ENCODE peak calls at places on chromosomes 6 and 20, in nine cellular contexts. One of them, this sample, is unnamed.

GRCh38 chr20:63273635-63274380 is 1.2 kb downstream of the ARFGAP1 start:
- DNase-seq in Peyer's patch: no peak
- DNase-seq in transverse colon: no peak
- DNase-seq in fibroblast of lung: peak; percentile 47
- DNase-seq in adrenal gland: no peak
- DNase-seq in lung: no peak
- DNase-seq in naive thymus-derived CD4-positive, alpha-beta T cell: no peak
- DNase-seq in cardiac muscle cell: no peak
- DNase-seq in esophagus squamous epithelium: no peak
- DNase-seq in this sample: no peak

GRCh38 chr20:38764563-38765355 is 16.5 kb downstream of the ACTR5 start:
- DNase-seq in lung: no peak
- DNase-seq in transverse colon: no peak
- DNase-seq in cardiac muscle cell: no peak
- DNase-seq in fibroblast of lung: peak; percentile 87
- DNase-seq in adrenal gland: peak; percentile 89
- DNase-seq in Peyer's patch: peak; percentile 56
- DNase-seq in esophagus squamous epithelium: no peak
- DNase-seq in naive thymus-derived CD4-positive, alpha-beta T cell: no peak
- DNase-seq in this sample: no peak

GRCh38 chr20:19981091-19981490 is 36.1 kb upstream of the NAA20 start:
- DNase-seq in fibroblast of lung: peak; percentile 50
- DNase-seq in transverse colon: no peak
- DNase-seq in adrenal gland: peak; percentile 41
- DNase-seq in lung: no peak
- DNase-seq in naive thymus-derived CD4-positive, alpha-beta T cell: no peak
- DNase-seq in esophagus squamous epithelium: no peak
- DNase-seq in cardiac muscle cell: no peak
- DNase-seq in Peyer's patch: no peak
- DNase-seq in this sample: no peak

GRCh38 chr6:26234421-26235239 is 130.4 kb upstream of the BTN3A2 start:
- DNase-seq in esophagus squamous epithelium: no peak
- DNase-seq in naive thymus-derived CD4-positive, alpha-beta T cell: peak; percentile 80
- DNase-seq in fibroblast of lung: peak; percentile 95
- DNase-seq in transverse colon: peak; percentile 82
- DNase-seq in cardiac muscle cell: peak; percentile 78
- DNase-seq in Peyer's patch: peak; percentile 75
- DNase-seq in lung: no peak
- DNase-seq in adrenal gland: peak; percentile 67
- DNase-seq in this sample: no peak

GRCh38 chr6:109690373-109690739 is 646 bp downstream of the AK9 start:
- DNase-seq in cardiac muscle cell: peak; percentile 74
- DNase-seq in fibroblast of lung: no peak
- DNase-seq in naive thymus-derived CD4-positive, alpha-beta T cell: peak; percentile 37
- DNase-seq in esophagus squamous epithelium: peak; percentile 9
- DNase-seq in lung: peak; percentile 66
- DNase-seq in adrenal gland: peak; percentile 71
- DNase-seq in transverse colon: peak; percentile 83
- DNase-seq in Peyer's patch: peak; percentile 84
- DNase-seq in this sample: peak; percentile 41

GRCh38 chr6:41582540-41582939 is 36.4 kb downstream of the FOXP4 start:
- DNase-seq in transverse colon: no peak
- DNase-seq in lung: no peak
- DNase-seq in fibroblast of lung: no peak
- DNase-seq in cardiac muscle cell: no peak
- DNase-seq in adrenal gland: no peak
- DNase-seq in Peyer's patch: no peak
- DNase-seq in esophagus squamous epithelium: no peak
- DNase-seq in naive thymus-derived CD4-positive, alpha-beta T cell: no peak
- DNase-seq in this sample: no peak

GRCh38 chr6:159461998-159462397 is 231.0 kb downstream of the SOD2 start:
- DNase-seq in esophagus squamous epithelium: no peak
- DNase-seq in transverse colon: no peak
- DNase-seq in naive thymus-derived CD4-positive, alpha-beta T cell: no peak
- DNase-seq in fibroblast of lung: no peak
- DNase-seq in cardiac muscle cell: no peak
- DNase-seq in Peyer's patch: no peak
- DNase-seq in lung: no peak
- DNase-seq in adrenal gland: no peak
- DNase-seq in this sample: no peak

GRCh38 chr6:110656492-110656891 is 158.8 kb downstream of the CDK19 start:
- DNase-seq in naive thymus-derived CD4-positive, alpha-beta T cell: no peak
- DNase-seq in Peyer's patch: no peak
- DNase-seq in esophagus squamous epithelium: no peak
- DNase-seq in lung: no peak
- DNase-seq in transverse colon: no peak
- DNase-seq in cardiac muscle cell: no peak
- DNase-seq in fibroblast of lung: no peak
- DNase-seq in adrenal gland: no peak
- DNase-seq in this sample: no peak

GRCh38 chr6:97053643-97054411 is 129.3 kb downstream of the KLHL32 start:
- DNase-seq in naive thymus-derived CD4-positive, alpha-beta T cell: no peak
- DNase-seq in transverse colon: no peak
- DNase-seq in cardiac muscle cell: peak; percentile 21
- DNase-seq in adrenal gland: no peak
- DNase-seq in lung: no peak
- DNase-seq in esophagus squamous epithelium: no peak
- DNase-seq in fibroblast of lung: peak; percentile 53
- DNase-seq in Peyer's patch: no peak
- DNase-seq in this sample: no peak

GRCh38 chr6:20563377-20563776 is 29.1 kb downstream of the CDKAL1 start:
- DNase-seq in adrenal gland: no peak
- DNase-seq in fibroblast of lung: no peak
- DNase-seq in Peyer's patch: no peak
- DNase-seq in naive thymus-derived CD4-positive, alpha-beta T cell: no peak
- DNase-seq in cardiac muscle cell: no peak
- DNase-seq in esophagus squamous epithelium: no peak
- DNase-seq in lung: no peak
- DNase-seq in transverse colon: no peak
- DNase-seq in this sample: no peak

GRCh38 chr6:34858681-34859080 is 29.2 kb downstream of the TAF11 start:
- DNase-seq in transverse colon: no peak
- DNase-seq in adrenal gland: no peak
- DNase-seq in lung: no peak
- DNase-seq in cardiac muscle cell: no peak
- DNase-seq in fibroblast of lung: no peak
- DNase-seq in Peyer's patch: no peak
- DNase-seq in esophagus squamous epithelium: no peak
- DNase-seq in naive thymus-derived CD4-positive, alpha-beta T cell: no peak
- DNase-seq in this sample: no peak

GRCh38 chr20:31516651-31517050 is 2.4 kb downstream of the HM13 start:
- DNase-seq in esophagus squamous epithelium: no peak
- DNase-seq in transverse colon: no peak
- DNase-seq in fibroblast of lung: no peak
- DNase-seq in Peyer's patch: no peak
- DNase-seq in adrenal gland: no peak
- DNase-seq in lung: no peak
- DNase-seq in cardiac muscle cell: no peak
- DNase-seq in naive thymus-derived CD4-positive, alpha-beta T cell: no peak
- DNase-seq in this sample: no peak

GRCh38 chr6:16849280-16850210 is 88.3 kb upstream of the ATXN1 start:
- DNase-seq in transverse colon: peak; percentile 9
- DNase-seq in naive thymus-derived CD4-positive, alpha-beta T cell: no peak
- DNase-seq in adrenal gland: peak; percentile 27
- DNase-seq in fibroblast of lung: peak; percentile 87
- DNase-seq in esophagus squamous epithelium: no peak
- DNase-seq in cardiac muscle cell: no peak
- DNase-seq in Peyer's patch: no peak
- DNase-seq in lung: no peak
- DNase-seq in this sample: no peak

GRCh38 chr20:41998539-41999341 is 380.6 kb upstream of the CHD6 start:
- DNase-seq in naive thymus-derived CD4-positive, alpha-beta T cell: no peak
- DNase-seq in lung: no peak
- DNase-seq in cardiac muscle cell: no peak
- DNase-seq in adrenal gland: no peak
- DNase-seq in transverse colon: no peak
- DNase-seq in fibroblast of lung: no peak
- DNase-seq in esophagus squamous epithelium: no peak
- DNase-seq in Peyer's patch: no peak
- DNase-seq in this sample: no peak

GRCh38 chr20:39349240-39349639 is 387.1 kb downstream of the DHX35 start:
- DNase-seq in naive thymus-derived CD4-positive, alpha-beta T cell: no peak
- DNase-seq in cardiac muscle cell: no peak
- DNase-seq in esophagus squamous epithelium: no peak
- DNase-seq in fibroblast of lung: no peak
- DNase-seq in lung: no peak
- DNase-seq in adrenal gland: no peak
- DNase-seq in transverse colon: no peak
- DNase-seq in Peyer's patch: no peak
- DNase-seq in this sample: no peak

GRCh38 chr6:35173068-35174042 is 32.2 kb upstream of the TCP11 start:
- DNase-seq in naive thymus-derived CD4-positive, alpha-beta T cell: no peak
- DNase-seq in esophagus squamous epithelium: no peak
- DNase-seq in Peyer's patch: no peak
- DNase-seq in lung: no peak
- DNase-seq in cardiac muscle cell: no peak
- DNase-seq in adrenal gland: no peak
- DNase-seq in transverse colon: no peak
- DNase-seq in fibroblast of lung: no peak
- DNase-seq in this sample: no peak

GRCh38 chr20:63520939-63521601 is 505 bp downstream of the PPDPF start:
- DNase-seq in cardiac muscle cell: peak; percentile 80
- DNase-seq in lung: peak; percentile 81
- DNase-seq in adrenal gland: peak; percentile 63
- DNase-seq in fibroblast of lung: peak; percentile 65
- DNase-seq in Peyer's patch: peak; percentile 88
- DNase-seq in naive thymus-derived CD4-positive, alpha-beta T cell: peak; percentile 44
- DNase-seq in esophagus squamous epithelium: no peak
- DNase-seq in transverse colon: peak; percentile 89
- DNase-seq in this sample: peak; percentile 67

GRCh38 chr6:108836061-108836460 is 12.2 kb upstream of the ARMC2 start:
- DNase-seq in fibroblast of lung: no peak
- DNase-seq in Peyer's patch: no peak
- DNase-seq in lung: no peak
- DNase-seq in cardiac muscle cell: no peak
- DNase-seq in adrenal gland: no peak
- DNase-seq in esophagus squamous epithelium: no peak
- DNase-seq in naive thymus-derived CD4-positive, alpha-beta T cell: no peak
- DNase-seq in transverse colon: no peak
- DNase-seq in this sample: no peak

GRCh38 chr6:31418251-31418650 is 14.9 kb downstream of the MICA start:
- DNase-seq in naive thymus-derived CD4-positive, alpha-beta T cell: no peak
- DNase-seq in Peyer's patch: no peak
- DNase-seq in transverse colon: no peak
- DNase-seq in adrenal gland: peak; percentile 27
- DNase-seq in fibroblast of lung: no peak
- DNase-seq in cardiac muscle cell: no peak
- DNase-seq in esophagus squamous epithelium: no peak
- DNase-seq in lung: no peak
- DNase-seq in this sample: no peak

GRCh38 chr6:170097505-170098427 is 193.1 kb downstream of the DLL1 start:
- DNase-seq in esophagus squamous epithelium: no peak
- DNase-seq in naive thymus-derived CD4-positive, alpha-beta T cell: no peak
- DNase-seq in lung: no peak
- DNase-seq in fibroblast of lung: no peak
- DNase-seq in adrenal gland: no peak
- DNase-seq in transverse colon: peak; percentile 3
- DNase-seq in cardiac muscle cell: no peak
- DNase-seq in Peyer's patch: no peak
- DNase-seq in this sample: no peak

GRCh38 chr6:170100046-170100445 is 190.8 kb downstream of the DLL1 start:
- DNase-seq in esophagus squamous epithelium: no peak
- DNase-seq in cardiac muscle cell: no peak
- DNase-seq in Peyer's patch: no peak
- DNase-seq in lung: no peak
- DNase-seq in adrenal gland: no peak
- DNase-seq in transverse colon: no peak
- DNase-seq in fibroblast of lung: no peak
- DNase-seq in naive thymus-derived CD4-positive, alpha-beta T cell: no peak
- DNase-seq in this sample: no peak

GRCh38 chr6:170096803-170097504 is 193.9 kb downstream of the DLL1 start:
- DNase-seq in transverse colon: no peak
- DNase-seq in lung: no peak
- DNase-seq in esophagus squamous epithelium: no peak
- DNase-seq in adrenal gland: no peak
- DNase-seq in naive thymus-derived CD4-positive, alpha-beta T cell: no peak
- DNase-seq in Peyer's patch: no peak
- DNase-seq in fibroblast of lung: no peak
- DNase-seq in cardiac muscle cell: peak; percentile 31
- DNase-seq in this sample: no peak

GRCh38 chr6:170099387-170099786 is 191.5 kb downstream of the DLL1 start:
- DNase-seq in naive thymus-derived CD4-positive, alpha-beta T cell: no peak
- DNase-seq in cardiac muscle cell: no peak
- DNase-seq in transverse colon: no peak
- DNase-seq in lung: no peak
- DNase-seq in fibroblast of lung: no peak
- DNase-seq in esophagus squamous epithelium: no peak
- DNase-seq in Peyer's patch: no peak
- DNase-seq in adrenal gland: no peak
- DNase-seq in this sample: no peak

GRCh38 chr6:170098428-170099170 is 192.3 kb downstream of the DLL1 start:
- DNase-seq in cardiac muscle cell: no peak
- DNase-seq in fibroblast of lung: no peak
- DNase-seq in esophagus squamous epithelium: no peak
- DNase-seq in lung: no peak
- DNase-seq in Peyer's patch: no peak
- DNase-seq in transverse colon: peak; percentile 5
- DNase-seq in naive thymus-derived CD4-positive, alpha-beta T cell: no peak
- DNase-seq in adrenal gland: no peak
- DNase-seq in this sample: no peak
- H3K9me3 ChIP-seq in cardiac muscle cell: no peaks in the 10 kb centered on the region
- H3K9me3 ChIP-seq in fibroblast of lung: no peaks in the 10 kb centered on the region
- H3K9me3 ChIP-seq in esophagus squamous epithelium: no peaks in the 10 kb centered on the region
- H3K9me3 ChIP-seq in lung: no peaks in the 10 kb centered on the region
- H3K9me3 ChIP-seq in Peyer's patch: no peaks in the 10 kb centered on the region
- H3K9me3 ChIP-seq in transverse colon: no peaks in the 10 kb centered on the region
- H3K9me3 ChIP-seq in naive thymus-derived CD4-positive, alpha-beta T cell: no peaks in the 10 kb centered on the region
- H3K9me3 ChIP-seq in adrenal gland: no peaks in the 10 kb centered on the region
- H3K9me3 ChIP-seq in this sample: no peaks in the 10 kb centered on the region

GRCh38 chr20:43972692-43973091 is 58.0 kb downstream of the TOX2 start:
- DNase-seq in adrenal gland: no peak
- DNase-seq in naive thymus-derived CD4-positive, alpha-beta T cell: no peak
- DNase-seq in Peyer's patch: no peak
- DNase-seq in lung: no peak
- DNase-seq in cardiac muscle cell: no peak
- DNase-seq in fibroblast of lung: no peak
- DNase-seq in esophagus squamous epithelium: no peak
- DNase-seq in transverse colon: no peak
- DNase-seq in this sample: no peak
- H3K27ac ChIP-seq in adrenal gland: no peak overlapping the region
- H3K27ac ChIP-seq in naive thymus-derived CD4-positive, alpha-beta T cell: no peak overlapping the region
- H3K27ac ChIP-seq in Peyer's patch: no peak overlapping the region
- H3K27ac ChIP-seq in lung: no peak overlapping the region
- H3K27ac ChIP-seq in cardiac muscle cell: no peak overlapping the region
- H3K27ac ChIP-seq in fibroblast of lung: no peak overlapping the region
- H3K27ac ChIP-seq in esophagus squamous epithelium: no peak overlapping the region
- H3K27ac ChIP-seq in transverse colon: no peak overlapping the region
- H3K27ac ChIP-seq in this sample: no peak overlapping the region

GRCh38 chr6:155611742-155612141 is 156.1 kb upstream of the NOX3 start:
- DNase-seq in fibroblast of lung: no peak
- DNase-seq in lung: no peak
- DNase-seq in naive thymus-derived CD4-positive, alpha-beta T cell: no peak
- DNase-seq in adrenal gland: no peak
- DNase-seq in esophagus squamous epithelium: no peak
- DNase-seq in transverse colon: no peak
- DNase-seq in cardiac muscle cell: no peak
- DNase-seq in Peyer's patch: no peak
- DNase-seq in this sample: no peak
- H3K9me3 ChIP-seq in fibroblast of lung: no peaks in the 10 kb centered on the region
- H3K9me3 ChIP-seq in lung: peaks cover 10% of the 10 kb centered on the region
- H3K9me3 ChIP-seq in naive thymus-derived CD4-positive, alpha-beta T cell: no peaks in the 10 kb centered on the region
- H3K9me3 ChIP-seq in adrenal gland: peaks cover 10% of the 10 kb centered on the region
- H3K9me3 ChIP-seq in esophagus squamous epithelium: no peaks in the 10 kb centered on the region
- H3K9me3 ChIP-seq in transverse colon: peaks cover 4% of the 10 kb centered on the region
- H3K9me3 ChIP-seq in cardiac muscle cell: no peaks in the 10 kb centered on the region
- H3K9me3 ChIP-seq in Peyer's patch: no peaks in the 10 kb centered on the region
- H3K9me3 ChIP-seq in this sample: peaks cover 71% of the 10 kb centered on the region

GRCh38 chr6:71289039-71289801 is 609 bp downstream of the OGFRL1 start:
- DNase-seq in esophagus squamous epithelium: no peak
- DNase-seq in fibroblast of lung: no peak
- DNase-seq in adrenal gland: peak; percentile 13
- DNase-seq in Peyer's patch: peak; percentile 50
- DNase-seq in transverse colon: peak; percentile 20
- DNase-seq in cardiac muscle cell: peak; percentile 55
- DNase-seq in naive thymus-derived CD4-positive, alpha-beta T cell: peak; percentile 5
- DNase-seq in lung: no peak
- DNase-seq in this sample: peak; percentile 33
- H3K27ac ChIP-seq in esophagus squamous epithelium: peak overlapping the region; percentile 98
- H3K27ac ChIP-seq in fibroblast of lung: peak overlapping the region; percentile 42
- H3K27ac ChIP-seq in adrenal gland: peak overlapping the region; percentile 95
- H3K27ac ChIP-seq in Peyer's patch: peak overlapping the region; percentile 95
- H3K27ac ChIP-seq in transverse colon: peak overlapping the region; percentile 93
- H3K27ac ChIP-seq in cardiac muscle cell: no peak overlapping the region
- H3K27ac ChIP-seq in naive thymus-derived CD4-positive, alpha-beta T cell: no peak overlapping the region
- H3K27ac ChIP-seq in lung: peak overlapping the region; percentile 94
- H3K27ac ChIP-seq in this sample: peak overlapping the region; percentile 96

This sample was measured in left ventricle myocardium inferior.